ENCODE peak calls at places on chromosomes 1 and 21, in four cellular contexts. N is HepG2, U is HCT116, J is left lung. L is an unnamed sample.
A peak's percentile ranks its signal among the peaks of the same experiment; 100 is the strongest.

GRCh38 chr1:37479255-37480124 is 5.1 kb downstream of the ZC3H12A start:
- DNase-seq in U (peak; percentile 67), N (peak; percentile 89), J (peak; percentile 96), L (peak; percentile 99)

GRCh38 chr1:163273766-163274441 is 47.9 kb upstream of the NUF2 start:
- DNase-seq in J (no peak), N (no peak), U (no peak), L (no peak)

GRCh38 chr21:45404726-45405270 is at the start of gene COL18A1:
- DNase-seq in J (peak; percentile 86), U (no peak), N (no peak), L (no peak)

GRCh38 chr1:230972855-230973271 is 5.8 kb downstream of the TTC13 start:
- DNase-seq in N (peak; percentile 25), J (no peak), U (no peak), L (no peak)

GRCh38 chr1:154170547-154171221 is 15.8 kb upstream of the NUP210L start:
- DNase-seq in N (no peak), J (no peak), U (no peak), L (no peak)

GRCh38 chr1:155499263-155499662 is 63.3 kb downstream of the ASH1L start:
- DNase-seq in U (no peak), N (peak; percentile 14), J (no peak), L (no peak)

GRCh38 chr1:20834192-20834591 is 47.1 kb upstream of the HP1BP3 start:
- DNase-seq in J (no peak), U (no peak), N (no peak), L (no peak)

GRCh38 chr1:17405898-17406759 is 33.3 kb downstream of the RCC2 start:
- DNase-seq in U (peak; percentile 22), J (peak; percentile 88), N (peak; percentile 71), L (peak; percentile 63)

GRCh38 chr21:43341349-43342163 is 85.4 kb downstream of the SIK1 start:
- DNase-seq in N (no peak), J (no peak), U (no peak), L (no peak)

GRCh38 chr21:26385721-26386120 is 187.4 kb downstream of the CYYR1 start:
- DNase-seq in J (no peak), N (no peak), U (no peak), L (no peak)

GRCh38 chr1:11740258-11741192 is 4.6 kb downstream of the AGTRAP start:
- DNase-seq in J (no peak), U (no peak), N (no peak), L (no peak)

GRCh38 chr1:4624141-4624715 is 30.2 kb upstream of the AJAP1 start:
- DNase-seq in N (no peak), U (no peak), J (no peak), L (no peak)

GRCh38 chr1:106978477-106979322 is 77.8 kb upstream of the PRMT6 start:
- DNase-seq in N (no peak), J (no peak), U (no peak), L (no peak)

GRCh38 chr1:158019177-158019868 is 25.9 kb downstream of the KIRREL1 start:
- DNase-seq in U (peak; percentile 73), N (peak; percentile 42), J (no peak), L (no peak)

GRCh38 chr1:153032677-153033308 is 1.8 kb downstream of the SPRR1B start:
- DNase-seq in J (no peak), U (peak; percentile 36), N (peak; percentile 33), L (no peak)

GRCh38 chr21:35635994-35636393 is 424.3 kb downstream of the SETD4 start:
- DNase-seq in U (no peak), N (no peak), J (no peak), L (no peak)

GRCh38 chr1:60903591-60903990 is 178.8 kb upstream of the NFIA start:
- DNase-seq in U (no peak), J (no peak), N (no peak), L (no peak)

GRCh38 chr1:7890853-7891252 is 38.0 kb upstream of the UTS2 start:
- DNase-seq in U (no peak), N (no peak), J (no peak), L (no peak)

GRCh38 chr1:7888248-7889010 is 35.6 kb upstream of the UTS2 start:
- DNase-seq in J (no peak), N (no peak), U (no peak), L (no peak)

GRCh38 chr1:7884757-7885156 is 31.9 kb upstream of the UTS2 start:
- DNase-seq in N (no peak), U (no peak), J (no peak), L (no peak)

GRCh38 chr1:7885513-7886298 is 32.8 kb upstream of the UTS2 start:
- DNase-seq in J (peak; percentile 92), U (peak; percentile 63), N (no peak), L (peak; percentile 96)

DNA sequence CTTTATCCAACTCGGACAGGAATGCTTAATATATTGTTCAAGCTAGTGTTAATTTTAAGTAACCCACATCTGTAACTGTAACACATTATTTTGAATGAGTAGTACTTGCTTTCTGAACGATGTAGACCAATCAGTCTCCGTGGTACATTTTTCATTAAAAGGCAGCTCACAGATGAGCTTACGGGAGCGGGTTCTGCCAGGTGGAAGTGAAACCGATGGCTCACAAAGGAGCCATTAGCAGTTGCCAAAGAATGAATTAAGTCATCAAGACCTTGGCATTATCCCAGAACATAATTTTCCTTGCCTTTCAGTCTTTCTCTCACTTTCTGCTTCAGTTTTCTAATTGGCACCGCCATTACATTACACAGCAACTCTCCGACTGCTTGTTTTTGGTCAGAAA is 33.5 kb upstream of the UTS2 start:
- DNase-seq in N (no peak), J (no peak), U (no peak), L (peak; percentile 31)
- H3K4me3 ChIP-seq in N (no peak overlapping the region), J (no peak overlapping the region), U (no peak overlapping the region), L (peak overlapping the region; percentile 51)

DNA sequence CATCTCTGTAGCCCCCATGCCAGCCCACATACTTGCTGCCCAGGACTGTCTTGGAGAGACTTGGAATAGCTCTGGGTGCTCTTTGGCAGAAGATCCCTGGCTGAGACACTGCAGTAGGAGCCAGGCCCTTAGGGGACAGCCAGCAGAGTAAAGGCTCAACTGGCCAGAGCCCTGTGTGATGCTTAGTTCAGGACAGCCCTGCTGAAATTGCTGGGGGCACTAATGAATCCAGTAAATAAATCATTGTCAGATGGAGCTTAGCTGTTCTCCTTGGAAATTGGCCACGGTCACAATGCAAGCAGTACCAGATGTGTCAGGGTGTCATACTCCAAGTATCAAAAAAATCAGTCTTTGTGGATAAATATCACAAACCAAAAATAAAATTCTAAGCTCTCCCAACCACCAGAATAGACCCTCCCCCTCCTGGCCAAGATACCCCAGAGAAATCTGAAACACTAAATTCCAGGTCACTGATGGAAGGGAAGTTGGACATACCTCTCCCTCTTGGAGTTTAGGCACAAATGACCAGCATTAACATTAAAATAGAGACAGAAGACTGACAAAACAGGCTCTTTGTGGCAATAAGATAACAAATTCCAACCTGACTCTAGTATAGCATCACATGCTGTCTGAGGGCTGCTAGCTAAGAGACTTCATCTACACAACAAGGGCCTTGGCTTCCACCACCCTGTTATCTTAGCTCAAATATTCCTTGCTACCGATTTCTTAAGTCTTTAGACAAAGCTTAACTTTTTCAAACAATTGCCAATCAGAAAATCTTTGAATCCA is 83.2 kb upstream of the DNAH14 start:
- DNase-seq in U (no peak), N (no peak), J (no peak), L (no peak)
- H3K27ac ChIP-seq in U (no peak overlapping the region), N (no peak overlapping the region), J (no peak overlapping the region), L (no peak overlapping the region)

DNA sequence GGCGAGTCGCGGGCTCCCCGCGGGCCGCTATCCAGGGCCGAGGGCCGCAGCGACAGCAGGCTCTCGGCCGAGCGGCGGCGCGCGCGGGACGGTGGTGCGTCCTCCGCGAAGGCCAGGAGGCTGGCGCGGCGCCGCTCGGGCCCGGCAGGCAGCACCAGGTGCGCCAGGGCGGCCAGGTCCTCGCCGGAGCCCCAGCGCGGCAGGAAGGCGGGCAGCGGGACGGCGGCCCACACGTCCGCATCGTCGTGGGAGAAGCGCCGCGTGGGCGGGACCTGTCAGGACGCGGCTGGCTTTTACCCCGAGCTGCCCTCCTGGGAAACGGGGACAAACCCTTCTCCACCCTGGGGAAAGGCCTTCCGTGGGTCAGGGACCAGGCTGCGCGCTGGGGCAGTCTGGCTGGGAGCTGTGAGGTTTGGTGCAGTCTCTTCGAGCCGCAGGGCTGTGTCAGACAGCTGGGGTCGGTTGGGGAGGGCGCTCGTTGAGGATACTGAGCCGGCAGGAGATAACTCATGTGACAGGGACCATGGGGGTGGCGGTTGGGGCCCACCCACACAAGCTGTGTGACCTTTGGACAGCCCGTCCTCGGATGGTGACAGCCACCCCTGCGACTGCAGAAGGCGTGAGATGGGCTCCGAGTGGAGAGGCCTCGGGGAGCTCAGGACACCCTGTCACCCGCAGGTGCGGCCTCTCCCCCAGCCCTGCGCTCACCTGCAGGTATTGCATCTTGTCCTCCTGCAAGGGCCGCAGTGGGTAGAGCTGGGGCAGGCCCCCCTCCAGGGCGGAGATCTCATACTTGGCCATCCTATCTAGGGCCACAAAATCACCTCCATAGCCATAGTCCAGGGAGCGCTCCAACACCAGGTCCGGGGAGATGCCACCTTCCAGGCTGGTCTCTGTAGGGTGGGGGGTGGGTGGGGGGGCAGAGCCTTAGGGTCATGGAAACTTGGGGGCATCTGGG is 6.0 kb downstream of the HES3 start:
- DNase-seq in J (no peak), U (no peak), N (peak; percentile 36), L (peak; percentile 17)
- H3K4me1 ChIP-seq in J (peaks cover 9% of the 10 kb centered on the region), U (peaks cover 17% of the 10 kb centered on the region), N (peaks cover 22% of the 10 kb centered on the region), L (no peaks in the 10 kb centered on the region)

GRCh38 chr1:86938855-86939254 is 24.4 kb downstream of the HS2ST1 start:
- DNase-seq in J (no peak), U (no peak), N (no peak), L (no peak)

GRCh38 chr1:86942034-86942433 is 27.6 kb downstream of the HS2ST1 start:
- DNase-seq in U (no peak), J (no peak), N (no peak), L (no peak)

GRCh38 chr1:86939406-86939805 is 25.0 kb downstream of the HS2ST1 start:
- DNase-seq in J (no peak), N (no peak), U (no peak), L (no peak)

GRCh38 chr1:86940599-86940998 is 26.2 kb downstream of the HS2ST1 start:
- DNase-seq in U (no peak), J (no peak), N (no peak), L (no peak)

DNA sequence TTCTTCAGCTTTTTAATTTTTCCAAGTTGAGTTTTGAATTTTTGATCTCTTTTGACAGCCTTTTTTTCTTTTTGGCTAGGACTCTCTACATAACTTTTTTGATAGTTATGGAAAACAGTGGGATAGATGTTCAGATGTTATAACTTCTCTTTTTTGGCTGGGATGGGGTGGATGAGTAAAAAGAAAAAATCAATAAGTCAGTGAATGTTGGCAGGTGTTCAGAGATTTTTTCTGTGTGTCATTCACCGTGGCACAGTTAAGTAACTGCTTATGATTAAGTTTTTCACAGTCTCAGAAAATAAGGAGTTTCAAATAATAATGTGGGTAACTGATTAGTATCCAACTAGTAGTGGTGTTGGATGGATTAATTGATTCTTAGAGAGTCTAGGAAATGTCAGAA is 24.0 kb downstream of the HS2ST1 start:
- DNase-seq in N (no peak), J (no peak), U (no peak), L (no peak)
- H3K4me3 ChIP-seq in N (no peak overlapping the region), J (no peak overlapping the region), U (no peak overlapping the region), L (no peak overlapping the region)

DNA sequence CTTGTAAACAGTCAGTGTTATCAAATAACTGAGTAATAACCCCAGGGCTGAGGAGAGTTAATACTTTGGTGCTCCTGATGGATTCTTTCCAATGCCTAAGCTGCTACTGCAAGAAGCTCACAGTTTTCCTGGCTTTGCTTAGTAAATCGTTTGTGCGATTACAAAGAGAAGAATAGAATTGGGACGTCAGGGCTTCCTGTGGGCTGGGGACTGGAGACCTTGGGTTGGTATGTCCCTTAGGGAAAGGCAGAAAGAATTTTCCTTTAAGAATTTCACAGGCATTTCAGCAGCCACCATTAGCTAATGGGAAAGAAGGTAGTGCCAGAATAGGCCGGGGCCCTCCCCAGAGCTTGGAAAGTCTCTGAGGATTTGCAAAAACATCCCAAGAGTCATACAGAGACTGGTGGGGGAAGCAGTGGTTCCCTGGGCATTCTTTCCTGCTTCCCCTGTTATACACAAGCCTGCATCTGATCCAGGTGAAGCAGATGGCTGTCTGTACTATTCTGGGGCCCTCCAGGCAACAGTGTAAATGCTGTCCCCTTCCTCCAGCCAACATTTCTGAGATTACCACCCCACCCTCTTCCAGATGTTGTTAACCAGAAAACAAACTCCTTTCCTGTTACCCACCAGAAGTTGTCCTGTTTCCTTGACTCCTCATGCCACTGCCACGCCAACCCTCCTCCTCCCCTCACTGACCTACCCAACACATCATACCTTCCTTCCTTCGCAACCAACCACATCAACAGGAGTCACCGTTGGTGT is 40.2 kb downstream of the PLXNA2 start:
- DNase-seq in N (no peak), U (no peak), J (no peak), L (no peak)
- H3K27ac ChIP-seq in N (no peak overlapping the region), U (no peak overlapping the region), J (peak overlapping the region; percentile 73), L (peak overlapping the region; percentile 25)